ENCODE peak calls at places on chromosomes 4 and X, in four cellular contexts. K, C, M and O are unnamed samples.
A peak's percentile ranks its signal among the peaks of the same experiment; 100 is the strongest.

GRCh38 chr4:117847849-117848248 is 186.4 kb upstream of the NDST3 start:
- DNase-seq in K (no peak), C (no peak), M (no peak), O (no peak)

GRCh38 chr4:3781193-3781886 is 15.2 kb downstream of the ADRA2C start:
- DNase-seq in K (no peak), C (no peak), M (no peak), O (no peak)

GRCh38 chr4:8147231-8147970 is 11.2 kb downstream of the ABLIM2 start:
- DNase-seq in K (no peak), C (no peak), M (no peak), O (no peak)

GRCh38 chr4:153248641-153249198 is 44.5 kb downstream of the TRIM2 start:
- DNase-seq in K (no peak), C (no peak), M (no peak), O (no peak)

GRCh38 chrX:19931146-19931545 is 43.7 kb upstream of the SH3KBP1 start:
- DNase-seq in K (no peak), C (no peak), M (no peak), O (no peak)

GRCh38 chr4:6674500-6675149 is 19.1 kb upstream of the S100P start:
- DNase-seq in K (peak; percentile 62), C (no peak), M (peak; percentile 60), O (no peak)

GRCh38 chrX:78548012-78548411 is 111.1 kb downstream of the RTL3 start:
- DNase-seq in K (no peak), C (no peak), M (no peak), O (no peak)

GRCh38 chr4:78065514-78066192 is 8.5 kb downstream of the FRAS1 start:
- DNase-seq in K (no peak), C (no peak), M (no peak), O (no peak)

GRCh38 chr4:89254847-89255246 is 52.8 kb downstream of the GPRIN3 start:
- DNase-seq in K (peak; percentile 2), C (no peak), M (peak; percentile 16), O (no peak)

GRCh38 chrX:129472116-129472515 is 51.2 kb downstream of the SMARCA1 start:
- DNase-seq in K (no peak), C (no peak), M (no peak), O (no peak)

GRCh38 chr4:100306018-100306417 is 115.8 kb upstream of the DDIT4L start:
- DNase-seq in K (no peak), C (no peak), M (no peak), O (no peak)

GRCh38 chrX:46574337-46574940 is 874 bp downstream of the CHST7 start:
- DNase-seq in K (peak; percentile 18), C (no peak), M (no peak), O (peak; percentile 54)

GRCh38 chr4:155948541-155948940 is 5.1 kb downstream of the CTSO start:
- DNase-seq in K (no peak), C (no peak), M (no peak), O (no peak)

GRCh38 chr4:6360385-6360784 is 90.7 kb downstream of the WFS1 start:
- DNase-seq in K (no peak), C (no peak), M (no peak), O (no peak)

GRCh38 chrX:8971116-8971515 is 62.8 kb downstream of the FAM9B start:
- DNase-seq in K (no peak), C (no peak), M (no peak), O (no peak)

GRCh38 chr4:166902941-166903340 is 331.4 kb downstream of the SPOCK3 start:
- DNase-seq in K (no peak), C (no peak), M (no peak), O (no peak)

GRCh38 chrX:119045884-119046283 is 26.9 kb upstream of the CT47C1 start:
- DNase-seq in K (no peak), C (no peak), M (no peak), O (no peak)

GRCh38 chrX:138157850-138158249 is 553.7 kb downstream of the FGF13 start:
- DNase-seq in K (no peak), C (no peak), M (no peak), O (no peak)

GRCh38 chrX:12065251-12065650 is 73.0 kb upstream of the FRMPD4 start:
- DNase-seq in K (no peak), C (no peak), M (no peak), O (no peak)

GRCh38 chr4:173522160-173522873 is 7.7 kb downstream of the HAND2 start:
- DNase-seq in K (no peak), C (peak; percentile 91), M (no peak), O (no peak)